ENCODE peak calls at places on chromosome 18, in eight cellular contexts. One of them, this sample, is unnamed.

GRCh38 chr18:24227976-24228660 is 89.3 kb downstream of the CABYR start:
- DNase-seq in stimulated activated naive B cell treated with anti-CD40 and anti-IgM and Interleukin-4, amounts not matched to agents 10 μg/mL and 1 μg/mL and 100 μg/mL, for 72 hours: no peak
- DNase-seq in fibroblast of mammary gland: peak; percentile 79
- DNase-seq in amniotic stem cell: no peak
- DNase-seq in brain pericyte: no peak
- DNase-seq in activated CD4-positive, alpha-beta T cell treated with anti-CD3 and anti-CD28 coated beads for 48 hours: no peak
- DNase-seq in occipital lobe: no peak
- DNase-seq in effector CD4-positive, alpha-beta T cell: no peak
- DNase-seq in this sample: no peak

GRCh38 chr18:66226782-66227181 is 377.1 kb downstream of the CDH19 start:
- DNase-seq in fibroblast of mammary gland: no peak
- DNase-seq in stimulated activated naive B cell treated with anti-CD40 and anti-IgM and Interleukin-4, amounts not matched to agents 10 μg/mL and 1 μg/mL and 100 μg/mL, for 72 hours: no peak
- DNase-seq in effector CD4-positive, alpha-beta T cell: no peak
- DNase-seq in activated CD4-positive, alpha-beta T cell treated with anti-CD3 and anti-CD28 coated beads for 48 hours: no peak
- DNase-seq in amniotic stem cell: no peak
- DNase-seq in occipital lobe: no peak
- DNase-seq in brain pericyte: no peak
- DNase-seq in this sample: no peak

GRCh38 chr18:59954241-59954640 is 54.4 kb downstream of the PMAIP1 start:
- DNase-seq in activated CD4-positive, alpha-beta T cell treated with anti-CD3 and anti-CD28 coated beads for 48 hours: no peak
- DNase-seq in occipital lobe: no peak
- DNase-seq in stimulated activated naive B cell treated with anti-CD40 and anti-IgM and Interleukin-4, amounts not matched to agents 10 μg/mL and 1 μg/mL and 100 μg/mL, for 72 hours: no peak
- DNase-seq in brain pericyte: no peak
- DNase-seq in amniotic stem cell: no peak
- DNase-seq in fibroblast of mammary gland: peak; percentile 2
- DNase-seq in effector CD4-positive, alpha-beta T cell: no peak
- DNase-seq in this sample: no peak

GRCh38 chr18:48993586-48993985 is 42.8 kb upstream of the SMAD7 start:
- DNase-seq in fibroblast of mammary gland: peak; percentile 51
- DNase-seq in activated CD4-positive, alpha-beta T cell treated with anti-CD3 and anti-CD28 coated beads for 48 hours: no peak
- DNase-seq in occipital lobe: no peak
- DNase-seq in stimulated activated naive B cell treated with anti-CD40 and anti-IgM and Interleukin-4, amounts not matched to agents 10 μg/mL and 1 μg/mL and 100 μg/mL, for 72 hours: no peak
- DNase-seq in effector CD4-positive, alpha-beta T cell: no peak
- DNase-seq in amniotic stem cell: no peak
- DNase-seq in brain pericyte: no peak
- DNase-seq in this sample: no peak

GRCh38 chr18:31697351-31698298 is 13.2 kb upstream of the B4GALT6 start:
- DNase-seq in occipital lobe: no peak
- DNase-seq in stimulated activated naive B cell treated with anti-CD40 and anti-IgM and Interleukin-4, amounts not matched to agents 10 μg/mL and 1 μg/mL and 100 μg/mL, for 72 hours: no peak
- DNase-seq in effector CD4-positive, alpha-beta T cell: no peak
- DNase-seq in amniotic stem cell: no peak
- DNase-seq in fibroblast of mammary gland: no peak
- DNase-seq in brain pericyte: no peak
- DNase-seq in activated CD4-positive, alpha-beta T cell treated with anti-CD3 and anti-CD28 coated beads for 48 hours: no peak
- DNase-seq in this sample: no peak

GRCh38 chr18:63186934-63187574 is 132.5 kb downstream of the BCL2 start:
- DNase-seq in brain pericyte: no peak
- DNase-seq in fibroblast of mammary gland: no peak
- DNase-seq in stimulated activated naive B cell treated with anti-CD40 and anti-IgM and Interleukin-4, amounts not matched to agents 10 μg/mL and 1 μg/mL and 100 μg/mL, for 72 hours: no peak
- DNase-seq in amniotic stem cell: no peak
- DNase-seq in activated CD4-positive, alpha-beta T cell treated with anti-CD3 and anti-CD28 coated beads for 48 hours: no peak
- DNase-seq in effector CD4-positive, alpha-beta T cell: no peak
- DNase-seq in occipital lobe: no peak
- DNase-seq in this sample: no peak

GRCh38 chr18:76564117-76564516 is 69.1 kb upstream of the ZNF516 start:
- DNase-seq in amniotic stem cell: no peak
- DNase-seq in fibroblast of mammary gland: peak; percentile 85
- DNase-seq in effector CD4-positive, alpha-beta T cell: no peak
- DNase-seq in brain pericyte: no peak
- DNase-seq in activated CD4-positive, alpha-beta T cell treated with anti-CD3 and anti-CD28 coated beads for 48 hours: no peak
- DNase-seq in stimulated activated naive B cell treated with anti-CD40 and anti-IgM and Interleukin-4, amounts not matched to agents 10 μg/mL and 1 μg/mL and 100 μg/mL, for 72 hours: no peak
- DNase-seq in occipital lobe: no peak
- DNase-seq in this sample: no peak

GRCh38 chr18:28584726-28585125 is 407.8 kb upstream of the CDH2 start:
- DNase-seq in brain pericyte: peak; percentile 10
- DNase-seq in fibroblast of mammary gland: peak; percentile 54
- DNase-seq in activated CD4-positive, alpha-beta T cell treated with anti-CD3 and anti-CD28 coated beads for 48 hours: no peak
- DNase-seq in stimulated activated naive B cell treated with anti-CD40 and anti-IgM and Interleukin-4, amounts not matched to agents 10 μg/mL and 1 μg/mL and 100 μg/mL, for 72 hours: no peak
- DNase-seq in amniotic stem cell: peak; percentile 58
- DNase-seq in effector CD4-positive, alpha-beta T cell: no peak
- DNase-seq in occipital lobe: no peak
- DNase-seq in this sample: no peak

GRCh38 chr18:40534748-40535147 is 1420.3 kb upstream of the PIK3C3 start:
- DNase-seq in activated CD4-positive, alpha-beta T cell treated with anti-CD3 and anti-CD28 coated beads for 48 hours: no peak
- DNase-seq in amniotic stem cell: no peak
- DNase-seq in stimulated activated naive B cell treated with anti-CD40 and anti-IgM and Interleukin-4, amounts not matched to agents 10 μg/mL and 1 μg/mL and 100 μg/mL, for 72 hours: no peak
- DNase-seq in brain pericyte: no peak
- DNase-seq in fibroblast of mammary gland: peak; percentile 4
- DNase-seq in occipital lobe: no peak
- DNase-seq in effector CD4-positive, alpha-beta T cell: no peak
- DNase-seq in this sample: no peak

GRCh38 chr18:111292-112014 is 46.9 kb upstream of the USP14 start:
- DNase-seq in occipital lobe: no peak
- DNase-seq in brain pericyte: no peak
- DNase-seq in fibroblast of mammary gland: no peak
- DNase-seq in amniotic stem cell: no peak
- DNase-seq in activated CD4-positive, alpha-beta T cell treated with anti-CD3 and anti-CD28 coated beads for 48 hours: peak; percentile 77
- DNase-seq in stimulated activated naive B cell treated with anti-CD40 and anti-IgM and Interleukin-4, amounts not matched to agents 10 μg/mL and 1 μg/mL and 100 μg/mL, for 72 hours: peak; percentile 47
- DNase-seq in effector CD4-positive, alpha-beta T cell: peak; percentile 58
- DNase-seq in this sample: peak; percentile 56

GRCh38 chr18:79540914-79541301 is 138.7 kb upstream of the CTDP1 start:
- DNase-seq in activated CD4-positive, alpha-beta T cell treated with anti-CD3 and anti-CD28 coated beads for 48 hours: no peak
- DNase-seq in fibroblast of mammary gland: no peak
- DNase-seq in brain pericyte: no peak
- DNase-seq in occipital lobe: no peak
- DNase-seq in amniotic stem cell: no peak
- DNase-seq in stimulated activated naive B cell treated with anti-CD40 and anti-IgM and Interleukin-4, amounts not matched to agents 10 μg/mL and 1 μg/mL and 100 μg/mL, for 72 hours: no peak
- DNase-seq in effector CD4-positive, alpha-beta T cell: no peak
- DNase-seq in this sample: no peak

GRCh38 chr18:12628706-12629702 is 28.9 kb downstream of the SPIRE1 start:
- DNase-seq in stimulated activated naive B cell treated with anti-CD40 and anti-IgM and Interleukin-4, amounts not matched to agents 10 μg/mL and 1 μg/mL and 100 μg/mL, for 72 hours: no peak
- DNase-seq in fibroblast of mammary gland: peak; percentile 91
- DNase-seq in brain pericyte: no peak
- DNase-seq in effector CD4-positive, alpha-beta T cell: no peak
- DNase-seq in activated CD4-positive, alpha-beta T cell treated with anti-CD3 and anti-CD28 coated beads for 48 hours: no peak
- DNase-seq in amniotic stem cell: no peak
- DNase-seq in occipital lobe: no peak
- DNase-seq in this sample: no peak